ENCODE peak calls at places on chromosomes 12 and 14, in five cellular contexts. One of them, this sample, is unnamed.
A peak's percentile ranks its signal among the peaks of the same experiment; 100 is the strongest.

GRCh38 chr12:123028475-123028874 is 48.0 kb downstream of the ARL6IP4 start:
- DNase-seq in upper lobe of left lung: no peak
- DNase-seq in fibroblast of villous mesenchyme: no peak
- DNase-seq in lung: no peak
- DNase-seq in fibroblast of mammary gland: no peak
- DNase-seq in this sample: no peak

GRCh38 chr12:5154091-5154490 is 110.4 kb downstream of the KCNA5 start:
- DNase-seq in lung: no peak
- DNase-seq in fibroblast of mammary gland: no peak
- DNase-seq in upper lobe of left lung: no peak
- DNase-seq in fibroblast of villous mesenchyme: no peak
- DNase-seq in this sample: no peak

GRCh38 chr12:24668563-24668962 is 280.3 kb downstream of the BCAT1 start:
- DNase-seq in lung: no peak
- DNase-seq in fibroblast of villous mesenchyme: peak; percentile 13
- DNase-seq in fibroblast of mammary gland: peak; percentile 19
- DNase-seq in upper lobe of left lung: no peak
- DNase-seq in this sample: peak; percentile 11

GRCh38 chr14:99055816-99056215 is 216.2 kb downstream of the BCL11B start:
- DNase-seq in fibroblast of villous mesenchyme: no peak
- DNase-seq in fibroblast of mammary gland: no peak
- DNase-seq in upper lobe of left lung: no peak
- DNase-seq in lung: no peak
- DNase-seq in this sample: no peak

GRCh38 chr14:68307769-68308168 is 485.1 kb downstream of the ZFP36L1 start:
- DNase-seq in fibroblast of villous mesenchyme: peak; percentile 78
- DNase-seq in lung: no peak
- DNase-seq in upper lobe of left lung: no peak
- DNase-seq in fibroblast of mammary gland: peak; percentile 62
- DNase-seq in this sample: peak; percentile 22

GRCh38 chr14:101774006-101774755 is 12.7 kb downstream of the PPP2R5C start:
- DNase-seq in fibroblast of mammary gland: no peak
- DNase-seq in fibroblast of villous mesenchyme: no peak
- DNase-seq in lung: no peak
- DNase-seq in upper lobe of left lung: no peak
- DNase-seq in this sample: no peak

GRCh38 chr12:52182898-52183543 is 8.8 kb downstream of the KRT80 start:
- DNase-seq in fibroblast of mammary gland: no peak
- DNase-seq in lung: no peak
- DNase-seq in fibroblast of villous mesenchyme: no peak
- DNase-seq in upper lobe of left lung: no peak
- DNase-seq in this sample: no peak

GRCh38 chr12:57171668-57172067 is 24.2 kb upstream of the LRP1-AS start:
- DNase-seq in upper lobe of left lung: no peak
- DNase-seq in fibroblast of villous mesenchyme: peak; percentile 54
- DNase-seq in fibroblast of mammary gland: peak; percentile 94
- DNase-seq in lung: no peak
- DNase-seq in this sample: peak; percentile 47

GRCh38 chr12:75648856-75649255 is 137.4 kb upstream of the KRR1 start:
- DNase-seq in fibroblast of mammary gland: no peak
- DNase-seq in lung: no peak
- DNase-seq in upper lobe of left lung: no peak
- DNase-seq in fibroblast of villous mesenchyme: no peak
- DNase-seq in this sample: no peak

GRCh38 chr14:73055251-73055650 is 3.1 kb upstream of the RBM25 start:
- DNase-seq in fibroblast of mammary gland: no peak
- DNase-seq in fibroblast of villous mesenchyme: no peak
- DNase-seq in lung: no peak
- DNase-seq in upper lobe of left lung: no peak
- DNase-seq in this sample: no peak

GRCh38 chr14:73059326-73059725 is 992 bp downstream of the RBM25 start:
- DNase-seq in fibroblast of mammary gland: peak; percentile 21
- DNase-seq in upper lobe of left lung: no peak
- DNase-seq in fibroblast of villous mesenchyme: peak; percentile 75
- DNase-seq in lung: no peak
- DNase-seq in this sample: peak; percentile 58

GRCh38 chr14:73058224-73058922 is at the start of gene RBM25:
- DNase-seq in lung: peak; percentile 96
- DNase-seq in fibroblast of villous mesenchyme: peak; percentile 99
- DNase-seq in fibroblast of mammary gland: peak; percentile 99
- DNase-seq in upper lobe of left lung: peak; percentile 99
- DNase-seq in this sample: peak; percentile 100

GRCh38 chr14:73058923-73059311 is 583 bp downstream of the RBM25 start:
- DNase-seq in lung: peak; percentile 39
- DNase-seq in fibroblast of villous mesenchyme: peak; percentile 48
- DNase-seq in upper lobe of left lung: no peak
- DNase-seq in fibroblast of mammary gland: peak; percentile 30
- DNase-seq in this sample: no peak

GRCh38 chr14:73057939-73058223 is 453 bp upstream of the RBM25 start:
- DNase-seq in fibroblast of villous mesenchyme: no peak
- DNase-seq in lung: no peak
- DNase-seq in upper lobe of left lung: no peak
- DNase-seq in fibroblast of mammary gland: no peak
- DNase-seq in this sample: no peak
- TF ChIP-seq CTCF in fibroblast of villous mesenchyme: no peak
- TF ChIP-seq CTCF in lung: no peak
- TF ChIP-seq CTCF in upper lobe of left lung: peak; percentile 3
- TF ChIP-seq CTCF in fibroblast of mammary gland: no peak
- TF ChIP-seq CTCF in this sample: no peak

DNA sequence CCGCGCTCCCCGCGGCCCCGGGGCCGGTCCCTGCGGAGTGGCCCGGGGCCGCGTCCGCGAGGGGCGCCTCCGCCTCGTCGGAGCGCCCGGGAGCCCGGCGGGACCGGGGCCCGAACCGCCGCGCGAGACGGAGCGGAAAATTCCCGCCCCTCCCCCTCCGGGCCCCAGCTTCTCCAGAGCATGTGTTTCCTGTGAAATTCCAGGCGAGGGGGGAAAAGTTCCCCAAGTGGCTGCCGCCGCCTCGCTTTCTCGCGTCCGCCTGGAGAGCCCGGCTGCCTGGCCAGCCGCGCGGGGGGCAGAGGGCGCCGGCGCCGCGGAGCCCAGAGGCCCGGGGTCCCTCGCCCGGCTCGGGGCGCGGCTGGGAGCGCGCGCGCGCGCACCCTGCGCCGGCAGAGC is 886 bp downstream of the CACNA1C start:
- DNase-seq in upper lobe of left lung: peak; percentile 76
- DNase-seq in fibroblast of mammary gland: peak; percentile 33
- DNase-seq in fibroblast of villous mesenchyme: no peak
- DNase-seq in lung: no peak
- DNase-seq in this sample: no peak
- H3K4me3 ChIP-seq in upper lobe of left lung: peak overlapping the region; percentile 57
- H3K4me3 ChIP-seq in fibroblast of mammary gland: peak overlapping the region; percentile 63
- H3K4me3 ChIP-seq in fibroblast of villous mesenchyme: peak overlapping the region; percentile 63
- H3K4me3 ChIP-seq in lung: peak overlapping the region; percentile 55
- H3K4me3 ChIP-seq in this sample: no peak overlapping the region

GRCh38 chr14:38623661-38624060 is 367.8 kb upstream of the CLEC14A start:
- DNase-seq in lung: no peak
- DNase-seq in fibroblast of villous mesenchyme: peak; percentile 14
- DNase-seq in fibroblast of mammary gland: peak; percentile 21
- DNase-seq in upper lobe of left lung: no peak
- DNase-seq in this sample: no peak
- TF ChIP-seq CTCF in lung: no peak
- TF ChIP-seq CTCF in fibroblast of villous mesenchyme: no peak
- TF ChIP-seq CTCF in fibroblast of mammary gland: no peak
- TF ChIP-seq CTCF in upper lobe of left lung: no peak
- TF ChIP-seq CTCF in this sample: no peak

GRCh38 chr12:83954939-83955601 is 957.5 kb downstream of the SLC6A15 start:
- DNase-seq in fibroblast of mammary gland: no peak
- DNase-seq in upper lobe of left lung: no peak
- DNase-seq in lung: no peak
- DNase-seq in fibroblast of villous mesenchyme: peak; percentile 4
- DNase-seq in this sample: peak; percentile 4
- H3K4me3 ChIP-seq in fibroblast of mammary gland: no peak overlapping the region
- H3K4me3 ChIP-seq in upper lobe of left lung: no peak overlapping the region
- H3K4me3 ChIP-seq in lung: no peak overlapping the region
- H3K4me3 ChIP-seq in fibroblast of villous mesenchyme: no peak overlapping the region
- H3K4me3 ChIP-seq in this sample: no peak overlapping the region

GRCh38 chr12:106919910-106920544 is 35.7 kb upstream of the TMEM263 start:
- DNase-seq in upper lobe of left lung: no peak
- DNase-seq in fibroblast of mammary gland: peak; percentile 64
- DNase-seq in lung: no peak
- DNase-seq in fibroblast of villous mesenchyme: peak; percentile 66
- DNase-seq in this sample: peak; percentile 76
- TF ChIP-seq CTCF in upper lobe of left lung: peak; percentile 72
- TF ChIP-seq CTCF in fibroblast of mammary gland: peak; percentile 68
- TF ChIP-seq CTCF in lung: peak; percentile 56
- TF ChIP-seq CTCF in fibroblast of villous mesenchyme: peak; percentile 65
- TF ChIP-seq CTCF in this sample: peak; percentile 67

GRCh38 chr14:80713076-80713850 is 228.3 kb downstream of the CEP128 start:
- DNase-seq in fibroblast of villous mesenchyme: no peak
- DNase-seq in upper lobe of left lung: no peak
- DNase-seq in lung: no peak
- DNase-seq in fibroblast of mammary gland: no peak
- DNase-seq in this sample: no peak

DNA sequence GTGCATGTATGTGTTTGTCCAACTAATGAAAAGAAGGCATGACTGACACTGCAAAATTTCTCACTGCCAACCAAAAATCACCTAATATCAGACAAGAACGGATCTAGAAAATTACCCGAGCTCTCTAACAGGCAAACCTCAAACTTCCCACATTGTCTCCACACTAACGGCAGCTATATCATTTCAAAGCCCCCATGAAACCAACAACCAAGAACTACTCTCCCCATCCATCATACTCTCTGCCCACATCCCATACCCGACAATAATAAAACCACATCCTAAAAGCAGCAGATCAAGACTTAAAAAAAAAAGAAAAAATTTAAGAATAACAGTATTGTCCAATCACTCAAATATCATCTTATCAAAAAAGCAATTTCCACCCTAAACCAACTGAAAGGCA is 227.0 kb downstream of the CEP128 start:
- DNase-seq in lung: no peak
- DNase-seq in upper lobe of left lung: no peak
- DNase-seq in fibroblast of mammary gland: no peak
- DNase-seq in fibroblast of villous mesenchyme: no peak
- DNase-seq in this sample: no peak
- H3K4me3 ChIP-seq in lung: no peak overlapping the region
- H3K4me3 ChIP-seq in upper lobe of left lung: no peak overlapping the region
- H3K4me3 ChIP-seq in fibroblast of mammary gland: no peak overlapping the region
- H3K4me3 ChIP-seq in fibroblast of villous mesenchyme: no peak overlapping the region
- H3K4me3 ChIP-seq in this sample: no peak overlapping the region

GRCh38 chr14:94570002-94570400 is 8.8 kb downstream of the SERPINA4 start:
- DNase-seq in lung: no peak
- DNase-seq in fibroblast of villous mesenchyme: no peak
- DNase-seq in upper lobe of left lung: no peak
- DNase-seq in fibroblast of mammary gland: no peak
- DNase-seq in this sample: no peak

GRCh38 chr14:94572637-94573303 is 8.5 kb upstream of the SERPINA5 start:
- DNase-seq in fibroblast of villous mesenchyme: no peak
- DNase-seq in fibroblast of mammary gland: no peak
- DNase-seq in upper lobe of left lung: no peak
- DNase-seq in lung: no peak
- DNase-seq in this sample: no peak

GRCh38 chr14:94571950-94572349 is 9.3 kb upstream of the SERPINA5 start:
- DNase-seq in fibroblast of mammary gland: peak; percentile 68
- DNase-seq in upper lobe of left lung: no peak
- DNase-seq in fibroblast of villous mesenchyme: no peak
- DNase-seq in lung: no peak
- DNase-seq in this sample: peak; percentile 57

GRCh38 chr14:94570440-94570839 is 9.2 kb downstream of the SERPINA4 start:
- DNase-seq in upper lobe of left lung: no peak
- DNase-seq in fibroblast of villous mesenchyme: no peak
- DNase-seq in fibroblast of mammary gland: no peak
- DNase-seq in lung: no peak
- DNase-seq in this sample: no peak

GRCh38 chr14:94571395-94571794 is 9.8 kb upstream of the SERPINA5 start:
- DNase-seq in fibroblast of villous mesenchyme: no peak
- DNase-seq in lung: no peak
- DNase-seq in fibroblast of mammary gland: peak; percentile 20
- DNase-seq in upper lobe of left lung: no peak
- DNase-seq in this sample: peak; percentile 48
- TF ChIP-seq CTCF in fibroblast of villous mesenchyme: no peak
- TF ChIP-seq CTCF in lung: no peak
- TF ChIP-seq CTCF in fibroblast of mammary gland: no peak
- TF ChIP-seq CTCF in upper lobe of left lung: no peak
- TF ChIP-seq CTCF in this sample: no peak